ENCODE peak calls at places on chromosome 9, in six cellular contexts. T, P, C, X, W and F are unnamed samples.

GRCh38 chr9:83996126-83996525 is 15.5 kb downstream of the RMI1 start:
- DNase-seq in T (no peak), P (no peak), C (no peak), X (no peak), W (no peak), F (no peak)

GRCh38 chr9:92142329-92142728 is 27.1 kb upstream of the SPTLC1 start:
- DNase-seq in T (no peak), P (no peak), C (no peak), X (no peak), W (no peak), F (no peak)

GRCh38 chr9:72733896-72734295 is 212.5 kb downstream of the TMC1 start:
- DNase-seq in T (no peak), P (no peak), C (no peak), X (no peak), W (no peak), F (no peak)

GRCh38 chr9:86732514-86732913 is 214.8 kb downstream of the GAS1 start:
- DNase-seq in T (no peak), P (peak), C (no peak), X (no peak), W (no peak), F (no peak)

GRCh38 chr9:126947529-126947928 is 32.9 kb downstream of the RALGPS1 start:
- DNase-seq in T (peak), P (no peak), C (no peak), X (no peak), W (peak), F (no peak)

GRCh38 chr9:92728831-92729734 is 35.5 kb downstream of the BICD2 start:
- DNase-seq in T (no peak), P (peak), C (peak), X (no peak), W (no peak), F (peak)

GRCh38 chr9:129990269-129991005 is 52.6 kb downstream of the FNBP1 start:
- DNase-seq in T (peak), P (no peak), C (peak), X (no peak), W (no peak), F (no peak)

GRCh38 chr9:89519393-89519805 is 21.5 kb upstream of the SEMA4D start:
- DNase-seq in T (no peak), P (no peak), C (no peak), X (no peak), W (no peak), F (no peak)

GRCh38 chr9:131872006-131872405 is 132.1 kb upstream of the RAPGEF1 start:
- DNase-seq in T (no peak), P (no peak), C (no peak), X (no peak), W (peak), F (no peak)

GRCh38 chr9:128102861-128103588 is 24.5 kb downstream of the PTGES2 start:
- DNase-seq in T (no peak), P (no peak), C (no peak), X (no peak), W (no peak), F (no peak)

GRCh38 chr9:126705767-126706697 is 92.3 kb downstream of the LMX1B start:
- DNase-seq in T (peak), P (peak), C (peak), X (no peak), W (peak), F (peak)

GRCh38 chr9:87518702-87519335 is 21.2 kb downstream of the DAPK1 start:
- DNase-seq in T (no peak), P (no peak), C (no peak), X (no peak), W (no peak), F (no peak)

DNA sequence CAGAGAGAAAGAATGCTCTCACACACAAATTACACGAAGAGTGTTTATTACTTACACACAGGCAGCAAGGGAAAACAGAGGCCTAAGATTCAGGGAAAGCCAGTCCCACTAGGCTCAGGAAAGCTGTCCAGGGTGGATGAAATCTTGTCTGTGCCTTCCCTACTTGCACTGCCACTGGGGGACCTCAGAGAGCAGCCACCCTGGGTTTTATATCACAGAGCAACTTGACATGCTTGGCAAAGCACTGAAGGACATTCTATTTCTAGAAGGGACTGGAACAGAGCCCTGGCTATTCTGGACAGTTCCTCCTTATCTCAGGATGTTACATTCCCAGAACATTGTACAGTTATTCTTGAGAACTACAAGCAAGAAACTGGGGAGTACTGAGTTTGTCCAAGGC is 7.5 kb upstream of the PRSS3 start:
- DNase-seq in T (no peak), P (no peak), C (no peak), X (no peak), W (no peak), F (no peak)
- TF ChIP-seq CTCF in T (no peak), P (peak), C (no peak), X (no peak), W (no peak), F (no peak)

GRCh38 chr9:136536721-136537241 is 9.1 kb downstream of the NOTCH1 start:
- DNase-seq in T (no peak), P (no peak), C (no peak), X (no peak), W (no peak), F (no peak)
- TF ChIP-seq CTCF in T (no peak), P (peak), C (no peak), X (no peak), W (no peak), F (no peak)

GRCh38 chr9:104025945-104026344 is 68.2 kb upstream of the SMC2 start:
- DNase-seq in T (no peak), P (peak), C (no peak), X (no peak), W (no peak), F (no peak)

GRCh38 chr9:104028827-104029226 is 65.3 kb upstream of the SMC2 start:
- DNase-seq in T (peak), P (no peak), C (no peak), X (no peak), W (no peak), F (no peak)

GRCh38 chr9:104027295-104027694 is 66.8 kb upstream of the SMC2 start:
- DNase-seq in T (no peak), P (no peak), C (no peak), X (no peak), W (no peak), F (no peak)

DNA sequence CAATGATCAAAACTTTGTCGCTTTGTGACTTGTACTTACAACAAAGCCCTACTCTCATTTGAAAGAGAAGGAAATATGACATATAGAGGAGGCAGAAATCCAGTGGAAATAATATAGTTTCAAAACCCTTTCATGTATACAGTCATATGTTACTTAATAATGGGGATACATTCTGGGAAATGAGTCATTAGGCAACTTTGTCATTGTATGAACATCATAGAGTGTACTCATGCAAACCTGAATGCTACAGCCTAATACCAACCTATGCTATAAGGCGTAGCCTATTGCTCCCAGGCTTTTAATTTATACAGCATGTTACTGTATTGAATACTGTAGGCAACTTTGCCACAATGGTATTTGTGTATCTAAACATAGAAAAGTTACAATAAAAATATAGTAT is 69.0 kb upstream of the SMC2 start:
- DNase-seq in T (no peak), P (no peak), C (no peak), X (no peak), W (no peak), F (no peak)
- TF ChIP-seq CTCF in T (no peak), P (no peak), C (no peak), X (no peak), W (no peak), F (no peak)

DNA sequence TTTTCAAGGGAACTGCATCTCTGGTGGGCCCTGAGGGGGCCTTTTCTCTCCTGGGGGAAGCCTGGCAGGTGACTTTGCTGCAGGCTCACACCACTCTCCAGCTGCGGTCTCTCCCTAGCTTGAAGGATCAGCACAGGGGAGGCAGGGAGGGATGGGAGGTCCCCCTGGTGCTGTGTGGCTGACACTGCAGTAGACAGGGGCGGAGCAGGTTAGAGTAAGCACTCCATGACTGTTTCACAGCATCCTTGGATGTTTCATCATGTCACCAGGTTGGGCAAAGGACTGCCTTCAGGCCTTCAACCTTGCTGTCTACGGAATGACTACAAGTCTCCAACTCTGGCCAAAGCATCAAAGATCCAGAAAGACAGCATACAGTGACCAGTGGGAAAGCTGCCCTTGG is 470.7 kb downstream of the CDK5RAP2 start:
- DNase-seq in T (peak), P (no peak), C (no peak), X (no peak), W (peak), F (no peak)
- TF ChIP-seq CTCF in T (no peak), P (no peak), C (no peak), X (peak), W (peak), F (no peak)